ENCODE peak calls at places on chromosome 7, in five cellular contexts. Q, U, D, I and F are unnamed samples. For H3K4me1, the result is how much of the 10 kb centered on the place peaks cover.

GRCh38 chr7:151468214-151469023 is 28.5 kb upstream of the CRYGN start:
- DNase-seq in Q (no peak), U (no peak), D (no peak), I (no peak), F (no peak)

GRCh38 chr7:84399661-84400060 is 205.1 kb upstream of the SEMA3A start:
- DNase-seq in Q (no peak), U (no peak), D (no peak), I (no peak), F (no peak)

GRCh38 chr7:127347567-127348246 is 44.8 kb downstream of the ZNF800 start:
- DNase-seq in Q (peak), U (peak), D (peak), I (peak), F (no peak)

GRCh38 chr7:55360486-55360885 is 4.7 kb upstream of the LANCL2 start:
- DNase-seq in Q (no peak), U (no peak), D (no peak), I (no peak), F (no peak)

GRCh38 chr7:101990811-101991418 is 173.5 kb downstream of the CUX1 start:
- DNase-seq in Q (no peak), U (no peak), D (no peak), I (no peak), F (no peak)

GRCh38 chr7:123537026-123537642 is 2.7 kb upstream of the IQUB start:
- DNase-seq in Q (no peak), U (peak), D (no peak), I (peak), F (no peak)

GRCh38 chr7:127708788-127709187 is 56.8 kb downstream of the SND1 start:
- DNase-seq in Q (peak), U (peak), D (peak), I (peak), F (peak)

GRCh38 chr7:23017303-23017702 is 3.4 kb upstream of the HYCC1 start:
- DNase-seq in Q (no peak), U (no peak), D (no peak), I (no peak), F (no peak)

GRCh38 chr7:75650062-75650461 is 88.7 kb downstream of the HIP1 start:
- DNase-seq in Q (no peak), U (no peak), D (no peak), I (no peak), F (no peak)

DNA sequence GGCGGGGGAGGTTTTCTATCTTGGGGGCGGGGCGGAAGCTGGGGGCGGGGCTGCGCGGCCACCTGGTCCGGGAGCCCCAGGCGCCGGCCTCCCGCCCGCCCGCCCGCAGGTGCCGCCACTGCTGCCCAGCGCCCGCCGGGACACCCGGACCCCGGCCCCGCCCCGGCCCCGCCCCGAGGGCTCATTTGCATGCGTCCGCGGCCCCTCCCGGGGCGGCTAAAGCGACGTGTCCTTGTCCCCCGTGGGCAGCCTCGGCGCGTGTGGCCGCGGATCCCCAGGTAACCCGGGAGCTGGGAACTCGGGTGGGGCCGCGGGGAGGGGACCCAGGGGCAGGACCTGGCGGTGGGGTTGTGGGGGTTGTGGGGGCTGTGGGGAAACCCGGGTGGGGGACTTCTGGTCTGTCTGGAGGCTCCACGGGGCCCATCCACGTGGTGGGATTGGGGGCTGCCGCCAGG is at the start of gene BHLHA15:
- DNase-seq in Q (peak), U (no peak), D (peak), I (peak), F (no peak)
- H3K4me3 ChIP-seq in Q (peak), U (peak), D (peak), I (peak), F (peak)

GRCh38 chr7:30853576-30853975 is 58.1 kb upstream of the AQP1 start:
- DNase-seq in Q (no peak), U (no peak), D (no peak), I (no peak), F (no peak)

GRCh38 chr7:30852744-30853288 is 58.8 kb upstream of the AQP1 start:
- DNase-seq in Q (no peak), U (no peak), D (no peak), I (no peak), F (no peak)

GRCh38 chr7:30850426-30850825 is 61.2 kb upstream of the AQP1 start:
- DNase-seq in Q (no peak), U (no peak), D (no peak), I (no peak), F (no peak)

GRCh38 chr7:30852360-30852709 is 59.3 kb upstream of the AQP1 start:
- DNase-seq in Q (no peak), U (no peak), D (no peak), I (peak), F (no peak)

GRCh38 chr7:30851651-30852359 is 59.8 kb upstream of the AQP1 start:
- DNase-seq in Q (no peak), U (no peak), D (no peak), I (peak), F (no peak)
- H3K4me1 ChIP-seq in Q (under half), U (under half), D (under half), I (under half), F (half or more)

DNA sequence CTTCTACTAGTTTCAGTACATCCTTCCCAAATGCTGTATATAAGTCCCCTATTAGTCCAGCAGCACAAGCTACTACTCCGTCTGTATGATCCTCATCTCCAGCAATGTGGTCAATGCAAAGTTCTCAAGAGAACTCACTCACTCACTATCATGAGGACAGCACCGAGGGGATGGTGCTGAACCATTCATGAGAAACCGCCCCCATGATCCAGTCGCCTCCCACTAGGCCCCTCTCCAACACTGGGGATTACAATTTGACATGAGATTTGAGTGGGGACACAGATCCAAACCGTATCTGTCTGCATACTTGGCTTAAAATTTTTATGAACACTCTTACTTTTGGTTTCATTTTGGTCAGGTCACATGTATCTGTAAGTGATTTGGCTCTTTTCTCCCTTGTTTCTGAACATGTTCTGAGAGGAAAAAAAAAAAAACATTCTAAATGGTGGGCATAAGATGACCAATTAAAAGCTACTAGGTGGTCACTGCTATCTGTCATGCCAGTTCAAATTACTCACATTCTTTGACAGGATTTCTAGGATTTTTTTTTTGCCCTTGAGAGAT is 60.1 kb downstream of the ZNF783 start:
- DNase-seq in Q (no peak), U (peak), D (no peak), I (peak), F (no peak)
- H3K4me3 ChIP-seq in Q (no peak), U (peak), D (no peak), I (peak), F (peak)

GRCh38 chr7:100215895-100216294 is 3.9 kb upstream of the PVRIG start:
- DNase-seq in Q (no peak), U (peak), D (no peak), I (peak), F (no peak)
- H3K4me1 ChIP-seq in Q (under half), U (under half), D (under half), I (under half), F (under half)